ENCODE peak calls at places on chromosomes 13 and 19, in seven cellular contexts. N is HEK293T, W is T-helper 9 cell, K is HS-27A, Y is NCI-H1417, B is fibroblast of pulmonary artery, L is AG08395. M is an unnamed sample.

GRCh38 chr19:13044160-13044853 is 49.0 kb downstream of the NFIX start:
- DNase-seq in N (no peak), W (no peak), K (no peak), Y (peak), B (no peak), L (no peak), M (no peak)

GRCh38 chr19:12672744-12673143 is 6.1 kb downstream of the WDR83 start:
- DNase-seq in N (no peak), W (no peak), K (no peak), Y (no peak), B (no peak), L (no peak), M (no peak)

GRCh38 chr19:46412983-46413261 is 442 bp downstream of the CCDC8 start:
- DNase-seq in N (no peak), W (no peak), K (no peak), Y (no peak), B (no peak), L (no peak), M (no peak)

GRCh38 chr19:3649888-3650287 is 23.3 kb upstream of the CACTIN start:
- DNase-seq in N (no peak), W (no peak), K (no peak), Y (no peak), B (no peak), L (no peak), M (no peak)

GRCh38 chr13:112129557-112129956 is 62.6 kb downstream of the SOX1 start:
- DNase-seq in N (no peak), W (no peak), K (no peak), Y (no peak), B (no peak), L (no peak), M (no peak)

GRCh38 chr13:32107474-32107873 is 75.9 kb downstream of the FRY start:
- DNase-seq in N (no peak), W (no peak), K (no peak), Y (no peak), B (no peak), L (no peak), M (no peak)

GRCh38 chr13:99542788-99543406 is 41.6 kb downstream of the TM9SF2 start:
- DNase-seq in N (no peak), W (no peak), K (no peak), Y (no peak), B (no peak), L (no peak), M (no peak)

GRCh38 chr13:98543380-98544104 is 33.4 kb downstream of the STK24 start:
- DNase-seq in N (no peak), W (no peak), K (no peak), Y (no peak), B (no peak), L (no peak), M (no peak)

GRCh38 chr13:98476538-98476966 is 100.4 kb downstream of the STK24 start:
- DNase-seq in N (no peak), W (peak), K (no peak), Y (no peak), B (peak), L (peak), M (no peak)

M was measured in NCI-H510A treated with DMSO at 0.1 percent for 48 hours.